ENCODE peak calls at places on chromosome 11, in nine cellular contexts. One of them, this sample, is unnamed.

GRCh38 chr11:76245720-76246119 is 39.4 kb upstream of the WNT11 start:
- DNase-seq in GM04504: no peak
- DNase-seq in heart right ventricle: no peak
- DNase-seq in H9: no peak
- DNase-seq in NCI-H1930: no peak
- DNase-seq in AG09309: no peak
- DNase-seq in stimulated activated CD8-positive, alpha-beta memory T cell treated with anti-CD3 and anti-CD28 coated beads, Interleukin-4, amount 100 ng/mL, for 1 hour: no peak
- DNase-seq in C1 segment of cervical spinal cord: no peak
- DNase-seq in H1: no peak
- DNase-seq in this sample: no peak

GRCh38 chr11:73907191-73907590 is 30.4 kb downstream of the PAAF1 start:
- DNase-seq in H1: no peak
- DNase-seq in heart right ventricle: peak
- DNase-seq in AG09309: no peak
- DNase-seq in C1 segment of cervical spinal cord: no peak
- DNase-seq in stimulated activated CD8-positive, alpha-beta memory T cell treated with anti-CD3 and anti-CD28 coated beads, Interleukin-4, amount 100 ng/mL, for 1 hour: no peak
- DNase-seq in NCI-H1930: no peak
- DNase-seq in H9: no peak
- DNase-seq in GM04504: no peak
- DNase-seq in this sample: no peak

GRCh38 chr11:44829838-44830237 is 103.1 kb downstream of the TSPAN18 start:
- DNase-seq in stimulated activated CD8-positive, alpha-beta memory T cell treated with anti-CD3 and anti-CD28 coated beads, Interleukin-4, amount 100 ng/mL, for 1 hour: no peak
- DNase-seq in GM04504: no peak
- DNase-seq in heart right ventricle: no peak
- DNase-seq in C1 segment of cervical spinal cord: no peak
- DNase-seq in NCI-H1930: no peak
- DNase-seq in H1: no peak
- DNase-seq in H9: no peak
- DNase-seq in AG09309: no peak
- DNase-seq in this sample: no peak

GRCh38 chr11:123135863-123136446 is 59.1 kb downstream of the CLMP start:
- DNase-seq in C1 segment of cervical spinal cord: no peak
- DNase-seq in stimulated activated CD8-positive, alpha-beta memory T cell treated with anti-CD3 and anti-CD28 coated beads, Interleukin-4, amount 100 ng/mL, for 1 hour: no peak
- DNase-seq in AG09309: no peak
- DNase-seq in NCI-H1930: no peak
- DNase-seq in GM04504: no peak
- DNase-seq in H9: no peak
- DNase-seq in H1: no peak
- DNase-seq in heart right ventricle: peak
- DNase-seq in this sample: no peak

GRCh38 chr11:112166561-112166960 is 611 bp upstream of the TEX12 start:
- DNase-seq in stimulated activated CD8-positive, alpha-beta memory T cell treated with anti-CD3 and anti-CD28 coated beads, Interleukin-4, amount 100 ng/mL, for 1 hour: no peak
- DNase-seq in NCI-H1930: no peak
- DNase-seq in C1 segment of cervical spinal cord: no peak
- DNase-seq in H9: no peak
- DNase-seq in heart right ventricle: no peak
- DNase-seq in GM04504: no peak
- DNase-seq in AG09309: no peak
- DNase-seq in H1: no peak
- DNase-seq in this sample: no peak

GRCh38 chr11:64643258-64643881 is 52.4 kb downstream of the SLC22A12 start:
- DNase-seq in H1: no peak
- DNase-seq in stimulated activated CD8-positive, alpha-beta memory T cell treated with anti-CD3 and anti-CD28 coated beads, Interleukin-4, amount 100 ng/mL, for 1 hour: no peak
- DNase-seq in H9: peak
- DNase-seq in NCI-H1930: peak
- DNase-seq in AG09309: no peak
- DNase-seq in C1 segment of cervical spinal cord: no peak
- DNase-seq in heart right ventricle: no peak
- DNase-seq in GM04504: no peak
- DNase-seq in this sample: no peak

GRCh38 chr11:120169981-120170698 is 32.2 kb upstream of the TRIM29 start:
- DNase-seq in stimulated activated CD8-positive, alpha-beta memory T cell treated with anti-CD3 and anti-CD28 coated beads, Interleukin-4, amount 100 ng/mL, for 1 hour: no peak
- DNase-seq in GM04504: no peak
- DNase-seq in heart right ventricle: no peak
- DNase-seq in AG09309: no peak
- DNase-seq in H9: no peak
- DNase-seq in H1: no peak
- DNase-seq in NCI-H1930: no peak
- DNase-seq in C1 segment of cervical spinal cord: no peak
- DNase-seq in this sample: no peak

GRCh38 chr11:43172477-43172876 is 139.3 kb upstream of the API5 start:
- DNase-seq in stimulated activated CD8-positive, alpha-beta memory T cell treated with anti-CD3 and anti-CD28 coated beads, Interleukin-4, amount 100 ng/mL, for 1 hour: no peak
- DNase-seq in C1 segment of cervical spinal cord: no peak
- DNase-seq in H1: no peak
- DNase-seq in NCI-H1930: no peak
- DNase-seq in GM04504: no peak
- DNase-seq in AG09309: no peak
- DNase-seq in heart right ventricle: no peak
- DNase-seq in H9: no peak
- DNase-seq in this sample: no peak

GRCh38 chr11:94330789-94331188 is 26.4 kb downstream of the IZUMO1R start:
- DNase-seq in C1 segment of cervical spinal cord: no peak
- DNase-seq in heart right ventricle: no peak
- DNase-seq in GM04504: no peak
- DNase-seq in NCI-H1930: no peak
- DNase-seq in H1: no peak
- DNase-seq in AG09309: no peak
- DNase-seq in H9: no peak
- DNase-seq in stimulated activated CD8-positive, alpha-beta memory T cell treated with anti-CD3 and anti-CD28 coated beads, Interleukin-4, amount 100 ng/mL, for 1 hour: no peak
- DNase-seq in this sample: no peak

GRCh38 chr11:134613646-134614045 is 201.6 kb upstream of the B3GAT1 start:
- DNase-seq in NCI-H1930: no peak
- DNase-seq in heart right ventricle: no peak
- DNase-seq in H9: no peak
- DNase-seq in H1: no peak
- DNase-seq in stimulated activated CD8-positive, alpha-beta memory T cell treated with anti-CD3 and anti-CD28 coated beads, Interleukin-4, amount 100 ng/mL, for 1 hour: no peak
- DNase-seq in AG09309: no peak
- DNase-seq in GM04504: no peak
- DNase-seq in C1 segment of cervical spinal cord: no peak
- DNase-seq in this sample: no peak

GRCh38 chr11:111231836-111232235 is 13.7 kb upstream of the POU2AF2 start:
- DNase-seq in NCI-H1930: no peak
- DNase-seq in GM04504: no peak
- DNase-seq in stimulated activated CD8-positive, alpha-beta memory T cell treated with anti-CD3 and anti-CD28 coated beads, Interleukin-4, amount 100 ng/mL, for 1 hour: no peak
- DNase-seq in H1: no peak
- DNase-seq in AG09309: no peak
- DNase-seq in C1 segment of cervical spinal cord: no peak
- DNase-seq in heart right ventricle: no peak
- DNase-seq in H9: no peak
- DNase-seq in this sample: no peak

GRCh38 chr11:13928566-13929251 is 33.8 kb upstream of the SPON1 start:
- DNase-seq in AG09309: peak
- DNase-seq in NCI-H1930: no peak
- DNase-seq in H1: no peak
- DNase-seq in GM04504: peak
- DNase-seq in C1 segment of cervical spinal cord: no peak
- DNase-seq in stimulated activated CD8-positive, alpha-beta memory T cell treated with anti-CD3 and anti-CD28 coated beads, Interleukin-4, amount 100 ng/mL, for 1 hour: no peak
- DNase-seq in H9: no peak
- DNase-seq in heart right ventricle: no peak
- DNase-seq in this sample: no peak

GRCh38 chr11:121904148-121904547 is 211.9 kb downstream of the BLID start:
- DNase-seq in H1: no peak
- DNase-seq in stimulated activated CD8-positive, alpha-beta memory T cell treated with anti-CD3 and anti-CD28 coated beads, Interleukin-4, amount 100 ng/mL, for 1 hour: no peak
- DNase-seq in GM04504: no peak
- DNase-seq in heart right ventricle: no peak
- DNase-seq in NCI-H1930: no peak
- DNase-seq in AG09309: no peak
- DNase-seq in H9: no peak
- DNase-seq in C1 segment of cervical spinal cord: no peak
- DNase-seq in this sample: no peak

GRCh38 chr11:15848769-15849168 is 507.6 kb downstream of the SOX6 start:
- DNase-seq in NCI-H1930: no peak
- DNase-seq in heart right ventricle: no peak
- DNase-seq in stimulated activated CD8-positive, alpha-beta memory T cell treated with anti-CD3 and anti-CD28 coated beads, Interleukin-4, amount 100 ng/mL, for 1 hour: no peak
- DNase-seq in H9: no peak
- DNase-seq in AG09309: no peak
- DNase-seq in GM04504: no peak
- DNase-seq in C1 segment of cervical spinal cord: no peak
- DNase-seq in H1: no peak
- DNase-seq in this sample: no peak

GRCh38 chr11:94593030-94593429 is 25.9 kb downstream of the PIWIL4 start:
- DNase-seq in H9: no peak
- DNase-seq in heart right ventricle: no peak
- DNase-seq in GM04504: peak
- DNase-seq in AG09309: no peak
- DNase-seq in NCI-H1930: no peak
- DNase-seq in C1 segment of cervical spinal cord: no peak
- DNase-seq in H1: no peak
- DNase-seq in stimulated activated CD8-positive, alpha-beta memory T cell treated with anti-CD3 and anti-CD28 coated beads, Interleukin-4, amount 100 ng/mL, for 1 hour: no peak
- DNase-seq in this sample: no peak

GRCh38 chr11:62555464-62556092 is 9.0 kb upstream of the AHNAK start:
- DNase-seq in AG09309: no peak
- DNase-seq in NCI-H1930: no peak
- DNase-seq in GM04504: no peak
- DNase-seq in stimulated activated CD8-positive, alpha-beta memory T cell treated with anti-CD3 and anti-CD28 coated beads, Interleukin-4, amount 100 ng/mL, for 1 hour: no peak
- DNase-seq in H1: no peak
- DNase-seq in heart right ventricle: no peak
- DNase-seq in H9: no peak
- DNase-seq in C1 segment of cervical spinal cord: no peak
- DNase-seq in this sample: no peak

GRCh38 chr11:61347916-61348461 is 13.7 kb downstream of the CYB561A3 start:
- DNase-seq in GM04504: no peak
- DNase-seq in NCI-H1930: no peak
- DNase-seq in AG09309: no peak
- DNase-seq in H9: no peak
- DNase-seq in H1: no peak
- DNase-seq in C1 segment of cervical spinal cord: no peak
- DNase-seq in stimulated activated CD8-positive, alpha-beta memory T cell treated with anti-CD3 and anti-CD28 coated beads, Interleukin-4, amount 100 ng/mL, for 1 hour: no peak
- DNase-seq in heart right ventricle: no peak
- DNase-seq in this sample: no peak

GRCh38 chr11:19577849-19578619 is 134.6 kb upstream of the NAV2 start:
- DNase-seq in heart right ventricle: peak
- DNase-seq in H9: no peak
- DNase-seq in H1: no peak
- DNase-seq in stimulated activated CD8-positive, alpha-beta memory T cell treated with anti-CD3 and anti-CD28 coated beads, Interleukin-4, amount 100 ng/mL, for 1 hour: no peak
- DNase-seq in GM04504: peak
- DNase-seq in AG09309: peak
- DNase-seq in C1 segment of cervical spinal cord: no peak
- DNase-seq in NCI-H1930: no peak
- DNase-seq in this sample: no peak

GRCh38 chr11:124071622-124071948 is 30.5 kb upstream of the OR10G7 start:
- DNase-seq in stimulated activated CD8-positive, alpha-beta memory T cell treated with anti-CD3 and anti-CD28 coated beads, Interleukin-4, amount 100 ng/mL, for 1 hour: no peak
- DNase-seq in H1: no peak
- DNase-seq in C1 segment of cervical spinal cord: no peak
- DNase-seq in H9: no peak
- DNase-seq in AG09309: no peak
- DNase-seq in heart right ventricle: no peak
- DNase-seq in GM04504: no peak
- DNase-seq in NCI-H1930: peak
- DNase-seq in this sample: no peak

GRCh38 chr11:16605440-16605970 is 132.9 kb upstream of the C11orf58 start:
- DNase-seq in H1: no peak
- DNase-seq in AG09309: no peak
- DNase-seq in GM04504: no peak
- DNase-seq in NCI-H1930: no peak
- DNase-seq in heart right ventricle: peak
- DNase-seq in C1 segment of cervical spinal cord: no peak
- DNase-seq in stimulated activated CD8-positive, alpha-beta memory T cell treated with anti-CD3 and anti-CD28 coated beads, Interleukin-4, amount 100 ng/mL, for 1 hour: no peak
- DNase-seq in H9: peak
- DNase-seq in this sample: peak

GRCh38 chr11:120608760-120609211 is 97.2 kb downstream of the GRIK4 start:
- DNase-seq in heart right ventricle: no peak
- DNase-seq in C1 segment of cervical spinal cord: no peak
- DNase-seq in NCI-H1930: no peak
- DNase-seq in stimulated activated CD8-positive, alpha-beta memory T cell treated with anti-CD3 and anti-CD28 coated beads, Interleukin-4, amount 100 ng/mL, for 1 hour: no peak
- DNase-seq in AG09309: peak
- DNase-seq in GM04504: peak
- DNase-seq in H9: peak
- DNase-seq in H1: no peak
- DNase-seq in this sample: no peak

GRCh38 chr11:34302046-34302921 is 55.5 kb downstream of the ABTB2 start:
- DNase-seq in NCI-H1930: no peak
- DNase-seq in H1: no peak
- DNase-seq in GM04504: peak
- DNase-seq in H9: no peak
- DNase-seq in AG09309: peak
- DNase-seq in stimulated activated CD8-positive, alpha-beta memory T cell treated with anti-CD3 and anti-CD28 coated beads, Interleukin-4, amount 100 ng/mL, for 1 hour: no peak
- DNase-seq in heart right ventricle: no peak
- DNase-seq in C1 segment of cervical spinal cord: no peak
- DNase-seq in this sample: no peak

GRCh38 chr11:45662665-45663485 is 2.5 kb downstream of the CHST1 start:
- DNase-seq in heart right ventricle: no peak
- DNase-seq in NCI-H1930: no peak
- DNase-seq in H1: no peak
- DNase-seq in stimulated activated CD8-positive, alpha-beta memory T cell treated with anti-CD3 and anti-CD28 coated beads, Interleukin-4, amount 100 ng/mL, for 1 hour: no peak
- DNase-seq in AG09309: peak
- DNase-seq in GM04504: peak
- DNase-seq in H9: no peak
- DNase-seq in C1 segment of cervical spinal cord: no peak
- DNase-seq in this sample: no peak

GRCh38 chr11:95660038-95660437 is 129.5 kb downstream of the FAM76B start:
- DNase-seq in H9: no peak
- DNase-seq in GM04504: no peak
- DNase-seq in AG09309: no peak
- DNase-seq in NCI-H1930: no peak
- DNase-seq in H1: no peak
- DNase-seq in C1 segment of cervical spinal cord: no peak
- DNase-seq in stimulated activated CD8-positive, alpha-beta memory T cell treated with anti-CD3 and anti-CD28 coated beads, Interleukin-4, amount 100 ng/mL, for 1 hour: no peak
- DNase-seq in heart right ventricle: no peak
- DNase-seq in this sample: no peak

GRCh38 chr11:83140691-83141455 is 16.1 kb upstream of the PCF11 start:
- DNase-seq in H1: no peak
- DNase-seq in NCI-H1930: no peak
- DNase-seq in GM04504: no peak
- DNase-seq in H9: no peak
- DNase-seq in heart right ventricle: no peak
- DNase-seq in AG09309: no peak
- DNase-seq in C1 segment of cervical spinal cord: no peak
- DNase-seq in stimulated activated CD8-positive, alpha-beta memory T cell treated with anti-CD3 and anti-CD28 coated beads, Interleukin-4, amount 100 ng/mL, for 1 hour: no peak
- DNase-seq in this sample: no peak

This sample was measured in endothelial cell.